ENCODE peak calls at places on chromosome 21, in ten cellular contexts. J is K562, R is Panc1, O is breast epithelium, U is body of pancreas, H is HCT116, M is tibial nerve, S is A549, Y is upper lobe of right lung, L is RWPE1. P is an unnamed sample.

GRCh38 chr21:14241322-14241721 is 25.4 kb downstream of the RBM11 start:
- DNase-seq in J (no peak), R (no peak), O (no peak), U (no peak), H (no peak), M (no peak), S (no peak), Y (no peak), L (no peak), P (no peak)

GRCh38 chr21:30580132-30580531 is 10.1 kb downstream of the KRTAP22-2 start:
- DNase-seq in J (no peak), R (no peak), O (no peak), U (no peak), H (no peak), M (no peak), S (no peak), Y (no peak), L (no peak), P (no peak)

GRCh38 chr21:40681164-40681859 is 165.6 kb downstream of the DSCAM start:
- DNase-seq in J (no peak), R (no peak), O (no peak), U (peak), H (no peak), M (no peak), S (no peak), Y (no peak), L (no peak), P (no peak)

GRCh38 chr21:41707231-41707988 is 59.4 kb downstream of the RIPK4 start:
- DNase-seq in J (no peak), R (no peak), O (no peak), U (peak), H (peak), M (no peak), S (no peak), Y (no peak), L (peak), P (no peak)

GRCh38 chr21:41742073-41742875 is 24.6 kb downstream of the RIPK4 start:
- DNase-seq in J (no peak), R (no peak), O (no peak), U (no peak), H (no peak), M (no peak), S (no peak), Y (no peak), L (no peak), P (no peak)

GRCh38 chr21:30351534-30351933 is 3.1 kb upstream of the KRTAP23-1 start:
- DNase-seq in J (no peak), R (no peak), O (no peak), U (no peak), H (no peak), M (no peak), S (no peak), Y (no peak), L (no peak), P (no peak)

GRCh38 chr21:41638201-41638790 is 128.6 kb downstream of the RIPK4 start:
- DNase-seq in J (no peak), R (no peak), O (no peak), U (no peak), H (no peak), M (no peak), S (no peak), Y (peak), L (no peak), P (no peak)

GRCh38 chr21:35324372-35325220 is 275.5 kb upstream of the RUNX1 start:
- DNase-seq in J (no peak), R (no peak), O (no peak), U (peak), H (no peak), M (peak), S (no peak), Y (no peak), L (peak), P (no peak)

GRCh38 chr21:18384771-18385170 is 18.8 kb downstream of the TMPRSS15 start:
- DNase-seq in J (peak), R (no peak), O (no peak), U (no peak), H (no peak), M (no peak), S (no peak), Y (no peak), L (peak), P (no peak)

GRCh38 chr21:35265170-35265877 is 216.2 kb upstream of the RUNX1 start:
- DNase-seq in J (peak), R (peak), O (no peak), U (no peak), H (peak), M (no peak), S (peak), Y (no peak), L (peak), P (no peak)

GRCh38 chr21:33997432-33997831 is 75.9 kb upstream of the MRPS6 start:
- DNase-seq in J (no peak), R (no peak), O (no peak), U (no peak), H (no peak), M (no peak), S (no peak), Y (no peak), L (no peak), P (no peak)

GRCh38 chr21:41068411-41069304 is 99.3 kb upstream of the BACE2 start:
- DNase-seq in J (peak), R (peak), O (peak), U (peak), H (peak), M (peak), S (peak), Y (peak), L (peak), P (peak)

GRCh38 chr21:26732442-26733221 is 112.6 kb downstream of the ADAMTS1 start:
- DNase-seq in J (peak), R (no peak), O (no peak), U (peak), H (no peak), M (peak), S (no peak), Y (peak), L (peak), P (peak)

GRCh38 chr21:23543334-23543733 is 2063.9 kb downstream of the MRPL39 start:
- DNase-seq in J (no peak), R (no peak), O (no peak), U (peak), H (no peak), M (no peak), S (no peak), Y (no peak), L (no peak), P (no peak)

GRCh38 chr21:41868062-41868710 is 11.0 kb downstream of the PRDM15 start:
- DNase-seq in J (no peak), R (no peak), O (no peak), U (no peak), H (no peak), M (no peak), S (no peak), Y (no peak), L (no peak), P (no peak)

GRCh38 chr21:21200939-21201610 is 202.9 kb downstream of the NCAM2 start:
- DNase-seq in J (no peak), R (no peak), O (no peak), U (no peak), H (no peak), M (no peak), S (no peak), Y (no peak), L (no peak), P (no peak)

GRCh38 chr21:41612674-41613250 is 104.8 kb upstream of the TMPRSS2 start:
- DNase-seq in J (peak), R (no peak), O (peak), U (peak), H (no peak), M (peak), S (peak), Y (peak), L (peak), P (peak)

GRCh38 chr21:40340357-40340756 is 473.1 kb downstream of the PCP4 start:
- DNase-seq in J (no peak), R (no peak), O (no peak), U (no peak), H (no peak), M (no peak), S (no peak), Y (no peak), L (no peak), P (no peak)

GRCh38 chr21:26815197-26815596 is 30.0 kb downstream of the ADAMTS1 start:
- DNase-seq in J (no peak), R (no peak), O (no peak), U (no peak), H (no peak), M (no peak), S (no peak), Y (no peak), L (no peak), P (no peak)

GRCh38 chr21:20739421-20739820 is 258.8 kb upstream of the NCAM2 start:
- DNase-seq in J (peak), R (no peak), O (no peak), U (no peak), H (no peak), M (no peak), S (no peak), Y (no peak), L (peak), P (no peak)

GRCh38 chr21:30234643-30235042 is 18.7 kb upstream of the CLDN8 start:
- DNase-seq in J (no peak), R (no peak), O (no peak), U (no peak), H (no peak), M (no peak), S (no peak), Y (no peak), L (peak), P (no peak)

GRCh38 chr21:36422279-36423098 is 37.3 kb downstream of the CHAF1B start:
- DNase-seq in J (peak), R (no peak), O (peak), U (peak), H (peak), M (peak), S (peak), Y (peak), L (peak), P (peak)

GRCh38 chr21:33655591-33656221 is 13.4 kb downstream of the ITSN1 start:
- DNase-seq in J (peak), R (peak), O (no peak), U (peak), H (peak), M (no peak), S (peak), Y (no peak), L (peak), P (no peak)

GRCh38 chr21:44024895-44025353 is 12.8 kb downstream of the TRAPPC10 start:
- DNase-seq in J (peak), R (no peak), O (no peak), U (peak), H (no peak), M (peak), S (no peak), Y (no peak), L (no peak), P (no peak)

GRCh38 chr21:27429612-27430361 is 462.9 kb upstream of the ADAMTS5 start:
- DNase-seq in J (no peak), R (no peak), O (no peak), U (no peak), H (no peak), M (no peak), S (no peak), Y (no peak), L (no peak), P (no peak)

GRCh38 chr21:41726058-41726558 is 40.7 kb downstream of the RIPK4 start:
- DNase-seq in J (no peak), R (no peak), O (no peak), U (no peak), H (no peak), M (no peak), S (no peak), Y (no peak), L (no peak), P (no peak)

GRCh38 chr21:36246080-36246631 is 73.8 kb upstream of the MORC3 start:
- DNase-seq in J (no peak), R (no peak), O (peak), U (peak), H (no peak), M (no peak), S (no peak), Y (peak), L (no peak), P (no peak)

GRCh38 chr21:33850401-33850800 is 65.2 kb downstream of the ATP5PO start:
- DNase-seq in J (no peak), R (no peak), O (no peak), U (no peak), H (no peak), M (no peak), S (no peak), Y (no peak), L (no peak), P (no peak)

GRCh38 chr21:26982767-26983166 is 15.9 kb upstream of the ADAMTS5 start:
- DNase-seq in J (no peak), R (no peak), O (no peak), U (no peak), H (no peak), M (no peak), S (no peak), Y (no peak), L (peak), P (no peak)

GRCh38 chr21:28657576-28657975 is 335.1 kb downstream of the LTN1 start:
- DNase-seq in J (no peak), R (no peak), O (no peak), U (no peak), H (no peak), M (no peak), S (no peak), Y (no peak), L (no peak), P (no peak)

GRCh38 chr21:28663111-28663693 is 329.5 kb downstream of the LTN1 start:
- DNase-seq in J (no peak), R (no peak), O (no peak), U (no peak), H (no peak), M (peak), S (no peak), Y (no peak), L (no peak), P (no peak)
- TF ChIP-seq CTCF in J (no peak), R (no peak), O (no peak), U (no peak), H (no peak), M (no peak), S (no peak), Y (no peak), L (no peak), P (no peak)

GRCh38 chr21:38081663-38082062 is 165.4 kb upstream of the KCNJ6 start:
- DNase-seq in J (no peak), R (no peak), O (no peak), U (no peak), H (no peak), M (no peak), S (no peak), Y (no peak), L (no peak), P (no peak)

GRCh38 chr21:38072489-38072888 is 156.2 kb upstream of the KCNJ6 start:
- DNase-seq in J (no peak), R (no peak), O (no peak), U (no peak), H (no peak), M (no peak), S (no peak), Y (no peak), L (no peak), P (no peak)

GRCh38 chr21:38075833-38076567 is 159.7 kb upstream of the KCNJ6 start:
- DNase-seq in J (no peak), R (no peak), O (no peak), U (no peak), H (no peak), M (no peak), S (no peak), Y (no peak), L (no peak), P (no peak)

GRCh38 chr21:38080888-38081287 is 164.6 kb upstream of the KCNJ6 start:
- DNase-seq in J (no peak), R (no peak), O (no peak), U (no peak), H (no peak), M (no peak), S (no peak), Y (no peak), L (no peak), P (no peak)

GRCh38 chr21:38077504-38077903 is 161.2 kb upstream of the KCNJ6 start:
- DNase-seq in J (no peak), R (no peak), O (no peak), U (no peak), H (no peak), M (no peak), S (no peak), Y (no peak), L (no peak), P (no peak)
- TF ChIP-seq CTCF in J (no peak), R (no peak), O (no peak), U (no peak), H (no peak), M (no peak), S (no peak), Y (no peak), L (no peak), P (no peak)

GRCh38 chr21:16608209-16608830 is 878.5 kb downstream of the USP25 start:
- DNase-seq in J (no peak), R (no peak), O (no peak), U (no peak), H (no peak), M (no peak), S (no peak), Y (no peak), L (peak), P (no peak)
- TF ChIP-seq CTCF in J (no peak), R (no peak), O (no peak), U (no peak), H (no peak), M (no peak), S (peak), Y (no peak), L (no peak), P (no peak)

GRCh38 chr21:15441060-15441493 is 288.7 kb upstream of the USP25 start:
- DNase-seq in J (no peak), R (no peak), O (no peak), U (no peak), H (no peak), M (no peak), S (no peak), Y (no peak), L (no peak), P (peak)
- TF ChIP-seq CTCF in J (no peak), R (no peak), O (no peak), U (no peak), H (no peak), M (no peak), S (no peak), Y (no peak), L (no peak), P (no peak)

GRCh38 chr21:25561668-25562641 is 45.3 kb downstream of the MRPL39 start:
- DNase-seq in J (no peak), R (no peak), O (peak), U (peak), H (no peak), M (peak), S (no peak), Y (peak), L (peak), P (peak)
- TF ChIP-seq CTCF in J (no peak), R (peak), O (no peak), U (peak), H (no peak), M (peak), S (no peak), Y (peak), L (peak), P (peak)

GRCh38 chr21:45356251-45356650 is 48.7 kb upstream of the COL18A1 start:
- DNase-seq in J (peak), R (no peak), O (no peak), U (no peak), H (no peak), M (no peak), S (no peak), Y (no peak), L (no peak), P (no peak)
- TF ChIP-seq CTCF in J (peak), R (peak), O (no peak), U (no peak), H (no peak), M (no peak), S (no peak), Y (no peak), L (no peak), P (peak)

GRCh38 chr21:42981862-42982261 is 7.5 kb downstream of the PKNOX1 start:
- DNase-seq in J (no peak), R (no peak), O (no peak), U (no peak), H (no peak), M (no peak), S (no peak), Y (no peak), L (no peak), P (no peak)
- TF ChIP-seq CTCF in J (no peak), R (no peak), O (no peak), U (no peak), H (no peak), M (no peak), S (no peak), Y (no peak), L (no peak), P (no peak)

GRCh38 chr21:32359719-32360260 is 33.0 kb downstream of the URB1 start:
- DNase-seq in J (peak), R (no peak), O (no peak), U (peak), H (peak), M (no peak), S (peak), Y (no peak), L (no peak), P (no peak)
- TF ChIP-seq CTCF in J (no peak), R (no peak), O (no peak), U (no peak), H (peak), M (no peak), S (no peak), Y (no peak), L (no peak), P (no peak)

DNA sequence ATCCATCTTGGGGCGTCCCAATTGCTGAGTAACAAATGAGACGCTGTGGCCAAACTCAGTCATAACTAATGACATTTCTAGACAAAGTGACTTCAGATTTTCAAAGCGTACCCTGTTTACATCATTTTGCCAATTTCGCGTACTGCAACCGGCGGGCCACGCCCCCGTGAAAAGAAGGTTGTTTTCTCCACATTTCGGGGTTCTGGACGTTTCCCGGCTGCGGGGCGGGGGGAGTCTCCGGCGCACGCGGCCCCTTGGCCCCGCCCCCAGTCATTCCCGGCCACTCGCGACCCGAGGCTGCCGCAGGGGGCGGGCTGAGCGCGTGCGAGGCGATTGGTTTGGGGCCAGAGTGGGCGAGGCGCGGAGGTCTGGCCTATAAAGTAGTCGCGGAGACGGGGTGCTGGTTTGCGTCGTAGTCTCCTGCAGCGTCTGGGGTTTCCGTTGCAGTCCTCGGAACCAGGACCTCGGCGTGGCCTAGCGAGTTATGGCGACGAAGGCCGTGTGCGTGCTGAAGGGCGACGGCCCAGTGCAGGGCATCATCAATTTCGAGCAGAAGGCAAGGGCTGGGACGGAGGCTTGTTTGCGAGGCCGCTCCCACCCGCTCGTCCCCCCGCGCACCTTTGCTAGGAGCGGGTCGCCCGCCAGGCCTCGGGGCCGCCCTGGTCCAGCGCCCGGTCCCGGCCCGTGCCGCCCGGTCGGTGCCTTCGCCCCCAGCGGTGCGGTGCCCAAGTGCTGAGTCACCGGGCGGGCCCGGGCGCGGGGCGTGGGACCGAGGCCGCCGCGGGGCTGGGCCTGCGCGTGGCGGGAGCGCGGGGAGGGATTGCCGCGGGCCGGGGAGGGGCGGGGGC is at the start of gene SOD1:
- DNase-seq in J (peak), R (peak), O (peak), U (peak), H (peak), M (peak), S (peak), Y (peak), L (peak), P (peak)
- TF ChIP-seq CTCF in J (no peak), R (no peak), O (no peak), U (peak), H (no peak), M (no peak), S (no peak), Y (peak), L (no peak), P (no peak)

GRCh38 chr21:39137248-39138186 is 45.7 kb downstream of the PSMG1 start:
- DNase-seq in J (peak), R (no peak), O (no peak), U (no peak), H (no peak), M (no peak), S (peak), Y (no peak), L (peak), P (no peak)
- TF ChIP-seq CTCF in J (peak), R (no peak), O (no peak), U (no peak), H (no peak), M (no peak), S (no peak), Y (no peak), L (no peak), P (no peak)

P was measured in neural crest cell.